ENCODE peak calls at places on chromosome 3, in eight cellular contexts. One of them, this sample, is unnamed.

GRCh38 chr3:46824561-46824960 is 38.7 kb downstream of the MYL3 start:
- DNase-seq in CD8-positive, alpha-beta T cell: no peak
- DNase-seq in cardiac fibroblast: no peak
- DNase-seq in AG09319: no peak
- DNase-seq in ACHN: no peak
- DNase-seq in head of caudate nucleus: no peak
- DNase-seq in RPMI7951: no peak
- DNase-seq in body of pancreas: no peak
- DNase-seq in this sample: no peak

GRCh38 chr3:43582876-43583275 is 38.9 kb downstream of the ANO10 start:
- DNase-seq in CD8-positive, alpha-beta T cell: no peak
- DNase-seq in cardiac fibroblast: peak
- DNase-seq in AG09319: no peak
- DNase-seq in ACHN: no peak
- DNase-seq in head of caudate nucleus: no peak
- DNase-seq in RPMI7951: no peak
- DNase-seq in body of pancreas: no peak
- DNase-seq in this sample: no peak

GRCh38 chr3:59750391-59750790 is 700.6 kb upstream of the CFAP20DC start:
- DNase-seq in CD8-positive, alpha-beta T cell: no peak
- DNase-seq in cardiac fibroblast: no peak
- DNase-seq in AG09319: no peak
- DNase-seq in ACHN: no peak
- DNase-seq in head of caudate nucleus: no peak
- DNase-seq in RPMI7951: no peak
- DNase-seq in body of pancreas: no peak
- DNase-seq in this sample: no peak

GRCh38 chr3:10351013-10351735 is 30.3 kb upstream of the SEC13 start:
- DNase-seq in CD8-positive, alpha-beta T cell: no peak
- DNase-seq in cardiac fibroblast: no peak
- DNase-seq in AG09319: no peak
- DNase-seq in ACHN: no peak
- DNase-seq in head of caudate nucleus: no peak
- DNase-seq in RPMI7951: no peak
- DNase-seq in body of pancreas: no peak
- DNase-seq in this sample: no peak

GRCh38 chr3:41288785-41289184 is 89.5 kb downstream of the CTNNB1 start:
- DNase-seq in CD8-positive, alpha-beta T cell: no peak
- DNase-seq in cardiac fibroblast: no peak
- DNase-seq in AG09319: no peak
- DNase-seq in ACHN: no peak
- DNase-seq in head of caudate nucleus: no peak
- DNase-seq in RPMI7951: no peak
- DNase-seq in body of pancreas: no peak
- DNase-seq in this sample: no peak

GRCh38 chr3:143644370-143645089 is 203.7 kb downstream of the SLC9A9 start:
- DNase-seq in CD8-positive, alpha-beta T cell: peak
- DNase-seq in cardiac fibroblast: peak
- DNase-seq in AG09319: peak
- DNase-seq in ACHN: peak
- DNase-seq in head of caudate nucleus: peak
- DNase-seq in RPMI7951: peak
- DNase-seq in body of pancreas: peak
- DNase-seq in this sample: peak

GRCh38 chr3:57890874-57891273 is 117.3 kb upstream of the FLNB start:
- DNase-seq in CD8-positive, alpha-beta T cell: no peak
- DNase-seq in cardiac fibroblast: no peak
- DNase-seq in AG09319: no peak
- DNase-seq in ACHN: no peak
- DNase-seq in head of caudate nucleus: no peak
- DNase-seq in RPMI7951: no peak
- DNase-seq in body of pancreas: no peak
- DNase-seq in this sample: no peak

GRCh38 chr3:30042274-30042859 is 564.0 kb upstream of the TGFBR2 start:
- DNase-seq in CD8-positive, alpha-beta T cell: peak
- DNase-seq in cardiac fibroblast: peak
- DNase-seq in AG09319: peak
- DNase-seq in ACHN: peak
- DNase-seq in head of caudate nucleus: peak
- DNase-seq in RPMI7951: peak
- DNase-seq in body of pancreas: peak
- DNase-seq in this sample: peak

This sample was measured in prostate gland.